ENCODE peak calls at places on chromosomes 6 and 20, in four cellular contexts. W is H7, Q is EL, O is sigmoid colon. D is an unnamed sample.

GRCh38 chr20:4613184-4613583 is 108.5 kb upstream of the PRND start:
- DNase-seq in W (no peak), O (no peak), Q (peak), D (no peak)

GRCh38 chr6:89830385-89830809 is 717 bp downstream of the CASP8AP2 start:
- DNase-seq in O (no peak), Q (peak), W (peak), D (no peak)

GRCh38 chr6:134585529-134585873 is 267.6 kb upstream of the SGK1 start:
- DNase-seq in O (no peak), W (no peak), Q (no peak), D (no peak)

GRCh38 chr20:22698443-22698842 is 114.1 kb upstream of the FOXA2 start:
- DNase-seq in W (no peak), O (no peak), Q (no peak), D (peak)

GRCh38 chr20:8062781-8063180 is 43.2 kb upstream of the TMX4 start:
- DNase-seq in O (no peak), W (no peak), Q (no peak), D (no peak)

GRCh38 chr6:63804381-63804956 is 168.9 kb downstream of the PHF3 start:
- DNase-seq in W (no peak), O (no peak), Q (peak), D (peak)

GRCh38 chr20:24746351-24746685 is 202.8 kb upstream of the CST7 start:
- DNase-seq in W (peak), O (no peak), Q (no peak), D (peak)

GRCh38 chr20:22216984-22217383 is 367.4 kb downstream of the FOXA2 start:
- DNase-seq in W (no peak), Q (no peak), O (no peak), D (no peak)

GRCh38 chr20:33353013-33353402 is 48.3 kb downstream of the CDK5RAP1 start:
- DNase-seq in Q (no peak), O (no peak), W (no peak), D (no peak)

GRCh38 chr6:122238861-122239260 is 160.6 kb upstream of the HSF2 start:
- DNase-seq in O (no peak), W (no peak), Q (no peak), D (no peak)

GRCh38 chr20:51388227-51388626 is 154.3 kb downstream of the NFATC2 start:
- DNase-seq in O (no peak), Q (peak), W (no peak), D (peak)

GRCh38 chr6:43347444-43347843 is 22.0 kb downstream of the ZNF318 start:
- DNase-seq in W (no peak), O (no peak), Q (no peak), D (no peak)

GRCh38 chr6:26309731-26310142 is 55.3 kb upstream of the BTN3A2 start:
- DNase-seq in W (no peak), O (no peak), Q (peak), D (peak)

GRCh38 chr6:152338335-152339125 is 298.6 kb downstream of the SYNE1 start:
- DNase-seq in Q (peak), W (peak), O (peak), D (peak)

GRCh38 chr6:170083236-170084051 is 207.4 kb downstream of the DLL1 start:
- DNase-seq in O (no peak), Q (no peak), W (peak), D (no peak)

GRCh38 chr6:154515808-154516207 is 5.3 kb upstream of the CNKSR3 start:
- DNase-seq in W (no peak), O (no peak), Q (no peak), D (no peak)

GRCh38 chr6:2848851-2849250 is 7.2 kb upstream of the SERPINB1 start:
- DNase-seq in W (no peak), O (no peak), Q (no peak), D (no peak)

GRCh38 chr6:110944681-110945151 is 13.8 kb upstream of the GTF3C6 start:
- DNase-seq in W (no peak), O (no peak), Q (peak), D (peak)

GRCh38 chr6:25883991-25884390 is 9.9 kb upstream of the SLC17A3 start:
- DNase-seq in O (no peak), W (no peak), Q (peak), D (no peak)

GRCh38 chr6:14748679-14749078 is 497.2 kb upstream of the JARID2 start:
- DNase-seq in W (no peak), O (no peak), Q (no peak), D (no peak)

GRCh38 chr6:35415065-35415880 is 36.9 kb upstream of the FANCE start:
- DNase-seq in Q (peak), O (peak), W (peak), D (peak)

GRCh38 chr6:157198425-157199279 is 124.7 kb downstream of the TMEM242 start:
- DNase-seq in W (no peak), O (peak), Q (no peak), D (peak)

GRCh38 chr20:20593447-20594170 is 118.8 kb downstream of the RALGAPA2 start:
- DNase-seq in O (no peak), Q (peak), W (peak), D (peak)

GRCh38 chr6:83193747-83194582 is 808 bp downstream of the RWDD2A start:
- DNase-seq in Q (peak), W (peak), O (peak), D (peak)

GRCh38 chr6:165515963-165516624 is 146.9 kb downstream of the PDE10A start:
- DNase-seq in Q (no peak), W (no peak), O (no peak), D (peak)

GRCh38 chr6:20117474-20117873 is 94.8 kb downstream of the MBOAT1 start:
- DNase-seq in Q (no peak), W (no peak), O (no peak), D (peak)

GRCh38 chr20:46264391-46265266 is 43.7 kb downstream of the CDH22 start:
- DNase-seq in Q (no peak), W (no peak), O (no peak), D (no peak)

GRCh38 chr20:49245921-49246740 is 26.9 kb downstream of the DDX27 start:
- DNase-seq in W (peak), O (no peak), Q (peak), D (peak)

D was measured in PC-3.